ENCODE peak calls at places on chromosome 10, in nine cellular contexts. One of them, this sample, is unnamed.

GRCh38 chr10:34690403-34691049 is 124.6 kb downstream of the PARD3 start:
- DNase-seq in astrocyte of the spinal cord: no peak
- DNase-seq in HCT116: no peak
- DNase-seq in lower leg skin: peak
- DNase-seq in colonic mucosa: peak
- DNase-seq in PC-9: no peak
- DNase-seq in psoas muscle: no peak
- DNase-seq in adrenal gland: no peak
- DNase-seq in heart left ventricle: no peak
- DNase-seq in this sample: no peak

GRCh38 chr10:89378006-89378627 is at the start of gene IFIT1B:
- DNase-seq in astrocyte of the spinal cord: no peak
- DNase-seq in heart left ventricle: no peak
- DNase-seq in lower leg skin: no peak
- DNase-seq in PC-9: no peak
- DNase-seq in adrenal gland: no peak
- DNase-seq in colonic mucosa: no peak
- DNase-seq in HCT116: no peak
- DNase-seq in psoas muscle: no peak
- DNase-seq in this sample: no peak

GRCh38 chr10:21523557-21524008 is 1.9 kb downstream of the SKIDA1 start:
- DNase-seq in astrocyte of the spinal cord: peak
- DNase-seq in colonic mucosa: no peak
- DNase-seq in adrenal gland: peak
- DNase-seq in lower leg skin: no peak
- DNase-seq in psoas muscle: no peak
- DNase-seq in heart left ventricle: peak
- DNase-seq in HCT116: no peak
- DNase-seq in PC-9: no peak
- DNase-seq in this sample: no peak

GRCh38 chr10:9342865-9343450 is 1288.5 kb downstream of the GATA3 start:
- DNase-seq in heart left ventricle: no peak
- DNase-seq in lower leg skin: no peak
- DNase-seq in colonic mucosa: no peak
- DNase-seq in HCT116: no peak
- DNase-seq in psoas muscle: no peak
- DNase-seq in PC-9: no peak
- DNase-seq in astrocyte of the spinal cord: peak
- DNase-seq in adrenal gland: no peak
- DNase-seq in this sample: peak

GRCh38 chr10:72506474-72506873 is 119.4 kb downstream of the MICU1 start:
- DNase-seq in colonic mucosa: no peak
- DNase-seq in astrocyte of the spinal cord: no peak
- DNase-seq in adrenal gland: no peak
- DNase-seq in psoas muscle: no peak
- DNase-seq in PC-9: no peak
- DNase-seq in lower leg skin: no peak
- DNase-seq in heart left ventricle: no peak
- DNase-seq in HCT116: no peak
- DNase-seq in this sample: no peak

GRCh38 chr10:13206546-13207443 is 27.4 kb downstream of the UCMA start:
- DNase-seq in HCT116: peak
- DNase-seq in colonic mucosa: no peak
- DNase-seq in psoas muscle: no peak
- DNase-seq in lower leg skin: no peak
- DNase-seq in heart left ventricle: no peak
- DNase-seq in adrenal gland: peak
- DNase-seq in PC-9: no peak
- DNase-seq in astrocyte of the spinal cord: peak
- DNase-seq in this sample: no peak

GRCh38 chr10:85377009-85377408 is 989.6 kb downstream of the GRID1 start:
- DNase-seq in colonic mucosa: no peak
- DNase-seq in HCT116: no peak
- DNase-seq in adrenal gland: no peak
- DNase-seq in astrocyte of the spinal cord: no peak
- DNase-seq in psoas muscle: no peak
- DNase-seq in PC-9: no peak
- DNase-seq in lower leg skin: no peak
- DNase-seq in heart left ventricle: no peak
- DNase-seq in this sample: no peak

GRCh38 chr10:11411926-11412545 is 199.4 kb downstream of the USP6NL start:
- DNase-seq in HCT116: no peak
- DNase-seq in astrocyte of the spinal cord: no peak
- DNase-seq in heart left ventricle: no peak
- DNase-seq in PC-9: no peak
- DNase-seq in lower leg skin: no peak
- DNase-seq in colonic mucosa: no peak
- DNase-seq in psoas muscle: no peak
- DNase-seq in adrenal gland: no peak
- DNase-seq in this sample: no peak

GRCh38 chr10:14409247-14409646 is 78.5 kb upstream of the FRMD4A start:
- DNase-seq in colonic mucosa: no peak
- DNase-seq in lower leg skin: no peak
- DNase-seq in HCT116: no peak
- DNase-seq in heart left ventricle: no peak
- DNase-seq in adrenal gland: no peak
- DNase-seq in psoas muscle: no peak
- DNase-seq in PC-9: no peak
- DNase-seq in astrocyte of the spinal cord: no peak
- DNase-seq in this sample: no peak

GRCh38 chr10:119663866-119664698 is 12.9 kb downstream of the BAG3 start:
- DNase-seq in HCT116: no peak
- DNase-seq in adrenal gland: no peak
- DNase-seq in heart left ventricle: no peak
- DNase-seq in colonic mucosa: no peak
- DNase-seq in astrocyte of the spinal cord: no peak
- DNase-seq in psoas muscle: no peak
- DNase-seq in PC-9: peak
- DNase-seq in lower leg skin: no peak
- DNase-seq in this sample: no peak

GRCh38 chr10:70272925-70273316 is 10.9 kb downstream of the NPFFR1 start:
- DNase-seq in adrenal gland: no peak
- DNase-seq in astrocyte of the spinal cord: no peak
- DNase-seq in psoas muscle: no peak
- DNase-seq in lower leg skin: no peak
- DNase-seq in HCT116: no peak
- DNase-seq in colonic mucosa: no peak
- DNase-seq in PC-9: peak
- DNase-seq in heart left ventricle: no peak
- DNase-seq in this sample: no peak
- TF ChIP-seq CTCF in adrenal gland: peak
- TF ChIP-seq CTCF in astrocyte of the spinal cord: peak
- TF ChIP-seq CTCF in psoas muscle: peak
- TF ChIP-seq CTCF in lower leg skin: no peak
- TF ChIP-seq CTCF in HCT116: peak
- TF ChIP-seq CTCF in colonic mucosa: peak
- TF ChIP-seq CTCF in PC-9: peak
- TF ChIP-seq CTCF in heart left ventricle: peak
- TF ChIP-seq CTCF in this sample: peak

DNA sequence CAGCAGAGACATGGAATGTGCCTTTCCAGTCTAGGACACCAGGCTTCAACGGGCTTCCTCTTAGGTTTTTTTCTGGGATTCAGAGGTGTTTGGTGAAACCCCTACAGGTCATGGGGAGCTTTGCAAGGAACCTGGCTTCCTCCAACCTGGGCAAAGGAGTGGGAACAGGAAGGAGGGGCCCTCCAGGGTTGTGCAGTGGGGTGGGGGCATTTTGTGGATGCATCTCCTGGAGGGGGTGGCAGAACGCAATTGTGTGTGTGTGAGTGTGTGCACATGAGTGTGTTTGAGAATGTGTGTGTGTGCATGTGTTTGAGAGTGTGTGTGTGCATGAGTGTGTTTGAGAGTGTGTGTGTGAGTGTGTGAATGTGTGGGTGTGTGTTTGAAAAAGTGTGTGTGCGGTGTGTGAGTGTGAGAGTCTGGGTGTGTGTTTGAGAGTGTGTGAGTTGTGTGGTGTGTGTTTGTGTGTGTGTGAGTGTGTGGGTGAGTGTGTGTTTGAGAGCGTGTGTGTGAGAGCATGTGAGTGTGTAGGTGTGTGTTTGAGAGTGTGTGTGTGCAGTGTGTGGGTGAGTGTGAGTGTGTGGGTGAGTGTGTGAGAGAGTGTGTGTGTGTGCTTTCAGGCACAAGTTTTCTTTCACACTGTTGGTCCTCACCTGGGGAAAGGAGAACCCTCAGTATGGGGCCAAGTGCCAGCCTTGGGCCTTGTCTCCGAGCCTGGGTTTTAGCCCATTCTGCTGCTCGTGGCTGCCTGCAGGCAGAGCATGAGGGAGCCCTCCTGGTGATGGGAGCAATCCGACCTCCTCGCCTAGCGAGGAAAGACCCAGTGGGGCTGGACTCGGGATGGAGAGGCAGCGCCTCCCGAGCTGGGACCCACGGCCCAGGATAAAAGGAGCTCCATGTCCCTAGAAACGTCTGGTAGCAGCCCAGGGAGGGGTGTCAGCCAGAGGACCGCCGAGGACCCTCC is 35.5 kb downstream of the CDH23 start:
- DNase-seq in lower leg skin: no peak
- DNase-seq in colonic mucosa: no peak
- DNase-seq in psoas muscle: no peak
- DNase-seq in HCT116: no peak
- DNase-seq in adrenal gland: no peak
- DNase-seq in heart left ventricle: no peak
- DNase-seq in PC-9: no peak
- DNase-seq in astrocyte of the spinal cord: no peak
- DNase-seq in this sample: no peak
- TF ChIP-seq CTCF in lower leg skin: no peak
- TF ChIP-seq CTCF in colonic mucosa: no peak
- TF ChIP-seq CTCF in psoas muscle: no peak
- TF ChIP-seq CTCF in HCT116: peak
- TF ChIP-seq CTCF in adrenal gland: no peak
- TF ChIP-seq CTCF in heart left ventricle: no peak
- TF ChIP-seq CTCF in PC-9: peak
- TF ChIP-seq CTCF in astrocyte of the spinal cord: peak
- TF ChIP-seq CTCF in this sample: peak

GRCh38 chr10:129498680-129499079 is 31.6 kb downstream of the MGMT start:
- DNase-seq in lower leg skin: no peak
- DNase-seq in adrenal gland: no peak
- DNase-seq in astrocyte of the spinal cord: no peak
- DNase-seq in heart left ventricle: no peak
- DNase-seq in PC-9: no peak
- DNase-seq in colonic mucosa: no peak
- DNase-seq in HCT116: no peak
- DNase-seq in psoas muscle: no peak
- DNase-seq in this sample: no peak
- TF ChIP-seq CTCF in lower leg skin: no peak
- TF ChIP-seq CTCF in adrenal gland: no peak
- TF ChIP-seq CTCF in astrocyte of the spinal cord: no peak
- TF ChIP-seq CTCF in heart left ventricle: no peak
- TF ChIP-seq CTCF in PC-9: no peak
- TF ChIP-seq CTCF in colonic mucosa: no peak
- TF ChIP-seq CTCF in HCT116: peak
- TF ChIP-seq CTCF in psoas muscle: no peak
- TF ChIP-seq CTCF in this sample: no peak

GRCh38 chr10:69883680-69884375 is 82.1 kb downstream of the COL13A1 start:
- DNase-seq in psoas muscle: no peak
- DNase-seq in colonic mucosa: no peak
- DNase-seq in HCT116: no peak
- DNase-seq in PC-9: no peak
- DNase-seq in heart left ventricle: no peak
- DNase-seq in lower leg skin: no peak
- DNase-seq in adrenal gland: no peak
- DNase-seq in astrocyte of the spinal cord: no peak
- DNase-seq in this sample: no peak

GRCh38 chr10:69884686-69885085 is 83.0 kb downstream of the COL13A1 start:
- DNase-seq in lower leg skin: peak
- DNase-seq in colonic mucosa: no peak
- DNase-seq in HCT116: no peak
- DNase-seq in adrenal gland: no peak
- DNase-seq in psoas muscle: no peak
- DNase-seq in heart left ventricle: no peak
- DNase-seq in astrocyte of the spinal cord: no peak
- DNase-seq in PC-9: no peak
- DNase-seq in this sample: no peak

GRCh38 chr10:69885379-69886156 is 83.9 kb downstream of the COL13A1 start:
- DNase-seq in HCT116: no peak
- DNase-seq in adrenal gland: no peak
- DNase-seq in lower leg skin: no peak
- DNase-seq in heart left ventricle: no peak
- DNase-seq in astrocyte of the spinal cord: no peak
- DNase-seq in PC-9: no peak
- DNase-seq in colonic mucosa: no peak
- DNase-seq in psoas muscle: no peak
- DNase-seq in this sample: no peak

GRCh38 chr10:69881202-69881601 is 79.5 kb downstream of the COL13A1 start:
- DNase-seq in colonic mucosa: no peak
- DNase-seq in heart left ventricle: no peak
- DNase-seq in HCT116: no peak
- DNase-seq in adrenal gland: no peak
- DNase-seq in PC-9: no peak
- DNase-seq in astrocyte of the spinal cord: no peak
- DNase-seq in lower leg skin: no peak
- DNase-seq in psoas muscle: peak
- DNase-seq in this sample: no peak

DNA sequence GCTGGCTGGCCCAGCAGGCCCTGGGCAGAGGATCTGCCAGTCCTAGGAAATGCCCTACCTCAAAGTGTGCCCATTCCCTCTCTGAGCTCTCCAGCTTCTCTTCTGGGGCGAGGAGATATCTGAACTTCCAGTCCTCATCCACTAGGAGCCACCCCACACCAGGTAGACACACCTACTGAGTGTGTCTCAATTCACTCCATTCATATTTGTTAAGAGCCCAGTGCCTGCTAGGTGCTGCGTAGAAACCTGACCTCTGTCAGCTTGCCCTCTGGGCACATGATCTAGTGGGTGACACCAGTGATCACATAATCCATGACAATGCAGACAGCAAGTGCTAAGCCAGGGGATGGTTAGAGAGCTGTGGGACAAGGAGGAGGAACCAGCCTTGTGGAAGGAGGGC is 81.5 kb downstream of the COL13A1 start:
- DNase-seq in astrocyte of the spinal cord: no peak
- DNase-seq in colonic mucosa: peak
- DNase-seq in adrenal gland: no peak
- DNase-seq in PC-9: peak
- DNase-seq in lower leg skin: no peak
- DNase-seq in HCT116: no peak
- DNase-seq in psoas muscle: no peak
- DNase-seq in heart left ventricle: no peak
- DNase-seq in this sample: peak
- TF ChIP-seq CTCF in astrocyte of the spinal cord: peak
- TF ChIP-seq CTCF in colonic mucosa: peak
- TF ChIP-seq CTCF in adrenal gland: no peak
- TF ChIP-seq CTCF in PC-9: peak
- TF ChIP-seq CTCF in lower leg skin: no peak
- TF ChIP-seq CTCF in HCT116: peak
- TF ChIP-seq CTCF in psoas muscle: no peak
- TF ChIP-seq CTCF in heart left ventricle: no peak
- TF ChIP-seq CTCF in this sample: peak

DNA sequence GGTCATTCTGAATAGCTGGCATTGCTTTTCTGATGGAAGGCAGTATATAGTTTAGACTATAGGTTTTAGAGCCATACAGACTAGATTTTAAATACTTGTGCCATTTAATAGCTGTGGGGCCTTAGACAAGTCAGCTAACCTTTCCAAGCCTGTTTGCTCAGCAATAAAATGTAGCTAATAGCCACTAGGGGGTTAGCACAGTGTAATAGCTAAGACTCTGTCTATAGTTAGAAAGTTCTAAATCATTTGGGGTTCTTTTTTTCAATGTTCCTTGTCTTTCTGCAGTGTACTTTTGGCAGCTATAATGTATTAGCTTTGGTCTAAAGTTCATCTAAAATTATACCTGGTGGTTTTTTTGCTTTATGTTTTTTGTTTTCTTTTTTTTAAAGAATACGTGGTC is 7.5 kb upstream of the KIFBP start:
- DNase-seq in heart left ventricle: no peak
- DNase-seq in lower leg skin: no peak
- DNase-seq in astrocyte of the spinal cord: no peak
- DNase-seq in PC-9: no peak
- DNase-seq in psoas muscle: no peak
- DNase-seq in HCT116: no peak
- DNase-seq in colonic mucosa: no peak
- DNase-seq in adrenal gland: no peak
- DNase-seq in this sample: no peak
- TF ChIP-seq CTCF in heart left ventricle: no peak
- TF ChIP-seq CTCF in lower leg skin: no peak
- TF ChIP-seq CTCF in astrocyte of the spinal cord: peak
- TF ChIP-seq CTCF in PC-9: peak
- TF ChIP-seq CTCF in psoas muscle: no peak
- TF ChIP-seq CTCF in HCT116: peak
- TF ChIP-seq CTCF in colonic mucosa: no peak
- TF ChIP-seq CTCF in adrenal gland: no peak
- TF ChIP-seq CTCF in this sample: no peak

This sample was measured in Calu3.